ENCODE peak calls at places on chromosomes 1 and 21, in nine cellular contexts. B is stimulated activated CD4-positive, alpha-beta T cell treated with anti-CD3 and anti-CD28 coated beads, Interleukin-12 subunit alpha, Interleukin-12 subunit beta, amount 100 ng/mL, for 4 hours; S is activated CD4-positive, alpha-beta T cell treated with anti-CD3 and anti-CD28 coated beads, Interleukin-2, amount 50 U/mL, for 4 hours; G is left colon; U is lung microvascular endothelial cell; M is cardiac fibroblast; V is midbrain; P is WERI-Rb-1; C is PC-3. J is an unnamed sample.

GRCh38 chr1:165129568-165130164 is 226.8 kb downstream of the LMX1A start:
- DNase-seq in M (peak; percentile 29), S (no peak), P (peak; percentile 92), G (peak; percentile 76), U (peak; percentile 47), B (peak; percentile 3), C (peak; percentile 88), V (peak; percentile 50), J (peak; percentile 83)

GRCh38 chr21:37060296-37060695 is 12.6 kb downstream of the PIGP start:
- DNase-seq in M (peak; percentile 97), S (no peak), V (no peak), C (peak; percentile 97), U (peak; percentile 92), G (peak; percentile 46), B (no peak), P (peak; percentile 62), J (peak; percentile 77)

GRCh38 chr1:117146067-117146466 is 24.5 kb upstream of the TRIM45 start:
- DNase-seq in P (no peak), B (no peak), S (no peak), U (no peak), M (no peak), G (no peak), C (no peak), V (no peak), J (no peak)

GRCh38 chr1:230264342-230264741 is 161.8 kb downstream of the PGBD5 start:
- DNase-seq in C (no peak), S (no peak), M (no peak), G (no peak), V (no peak), U (no peak), B (no peak), P (no peak), J (no peak)

GRCh38 chr1:115275216-115275615 is 62.8 kb downstream of the NGF start:
- DNase-seq in M (peak; percentile 48), U (peak; percentile 41), B (no peak), G (no peak), P (no peak), V (no peak), C (peak; percentile 52), S (no peak), J (no peak)

GRCh38 chr1:11913291-11913690 is 12.9 kb downstream of the KIAA2013 start:
- DNase-seq in P (no peak), C (no peak), G (no peak), S (no peak), M (no peak), V (no peak), B (no peak), U (no peak), J (no peak)

GRCh38 chr1:55305735-55306134 is 90.6 kb upstream of the USP24 start:
- DNase-seq in C (no peak), P (no peak), S (no peak), V (no peak), B (no peak), M (peak; percentile 54), U (no peak), G (no peak), J (no peak)

GRCh38 chr1:29498126-29499100 is 262.1 kb downstream of the PTPRU start:
- DNase-seq in G (no peak), B (no peak), M (peak; percentile 1), C (peak; percentile 68), V (no peak), U (no peak), P (no peak), S (no peak), J (no peak)

GRCh38 chr21:41684381-41685245 is 82.2 kb downstream of the RIPK4 start:
- DNase-seq in M (peak; percentile 51), C (peak; percentile 86), B (no peak), G (peak; percentile 30), S (no peak), U (no peak), P (no peak), V (no peak), J (no peak)

GRCh38 chr21:45403133-45403824 is 1.7 kb upstream of the COL18A1 start:
- DNase-seq in C (peak; percentile 83), G (no peak), B (no peak), M (no peak), S (no peak), P (no peak), V (no peak), U (no peak), J (no peak)

GRCh38 chr1:244314921-244315544 is 136.7 kb downstream of the ADSS2 start:
- DNase-seq in G (no peak), M (no peak), P (no peak), V (no peak), U (peak; percentile 77), S (no peak), C (peak; percentile 10), B (no peak), J (no peak)

GRCh38 chr1:41547781-41548560 is 63.5 kb upstream of the EDN2 start:
- DNase-seq in S (no peak), P (no peak), U (no peak), V (no peak), C (no peak), M (no peak), B (no peak), G (no peak), J (no peak)

GRCh38 chr1:184820218-184820720 is 65.6 kb upstream of the EDEM3 start:
- DNase-seq in S (no peak), V (no peak), U (peak; percentile 40), B (no peak), M (no peak), P (no peak), G (no peak), C (no peak), J (peak; percentile 35)

GRCh38 chr1:15669864-15670263 is 14.3 kb upstream of the PLEKHM2 start:
- DNase-seq in V (no peak), U (no peak), B (no peak), P (no peak), S (no peak), C (no peak), M (no peak), G (no peak), J (no peak)

GRCh38 chr1:155071701-155072100 is 6.9 kb upstream of the EFNA3 start:
- DNase-seq in B (no peak), G (no peak), P (peak; percentile 59), C (no peak), U (no peak), M (no peak), S (no peak), V (no peak), J (no peak)

GRCh38 chr1:42557230-42557851 is 94.3 kb downstream of the CCDC30 start:
- DNase-seq in C (no peak), P (no peak), G (no peak), V (no peak), U (no peak), S (no peak), M (no peak), B (no peak), J (no peak)

GRCh38 chr1:172827301-172827700 is 168.4 kb downstream of the FASLG start:
- DNase-seq in S (no peak), C (no peak), M (no peak), U (no peak), P (no peak), V (no peak), B (no peak), G (no peak), J (no peak)

GRCh38 chr1:70536708-70537398 is 125.8 kb downstream of the CTH start:
- DNase-seq in B (no peak), P (no peak), M (no peak), V (no peak), S (no peak), G (no peak), C (no peak), U (no peak), J (no peak)

GRCh38 chr1:54543729-54544496 is 4.1 kb upstream of the ACOT11 start:
- DNase-seq in U (peak; percentile 30), G (no peak), S (no peak), B (no peak), C (no peak), V (no peak), P (no peak), M (peak; percentile 87), J (peak; percentile 14)

GRCh38 chr1:112358798-112359408 is 37.1 kb upstream of the CTTNBP2NL start:
- DNase-seq in P (peak; percentile 73), V (peak; percentile 51), G (peak; percentile 71), U (peak; percentile 60), C (peak; percentile 45), B (peak; percentile 33), S (peak; percentile 22), M (peak; percentile 73), J (peak; percentile 86)